ENCODE peak calls at places on chromosome 5, in nine cellular contexts. One of them, this sample, is unnamed.
A peak's percentile ranks its signal among the peaks of the same experiment; 100 is the strongest.

GRCh38 chr5:1009359-1010180 is 968 bp downstream of the NKD2 start:
- DNase-seq in NCI-H1417: no peak
- DNase-seq in dorsolateral prefrontal cortex: no peak
- DNase-seq in NCI-H1930: no peak
- DNase-seq in smooth muscle cell of the brain vasculature: no peak
- DNase-seq in naive thymus-derived CD4-positive, alpha-beta T cell: no peak
- DNase-seq in AG04450: no peak
- DNase-seq in CD4-positive, CD25-positive, alpha-beta regulatory T cell: no peak
- DNase-seq in SK-MEL-5: no peak
- DNase-seq in this sample: no peak

GRCh38 chr5:180161420-180162303 is 47.3 kb downstream of the RASGEF1C start:
- DNase-seq in NCI-H1417: no peak
- DNase-seq in CD4-positive, CD25-positive, alpha-beta regulatory T cell: no peak
- DNase-seq in smooth muscle cell of the brain vasculature: no peak
- DNase-seq in NCI-H1930: no peak
- DNase-seq in AG04450: no peak
- DNase-seq in dorsolateral prefrontal cortex: peak; percentile 80
- DNase-seq in naive thymus-derived CD4-positive, alpha-beta T cell: no peak
- DNase-seq in SK-MEL-5: no peak
- DNase-seq in this sample: no peak

GRCh38 chr5:176596069-176596656 is 13.8 kb downstream of the GPRIN1 start:
- DNase-seq in CD4-positive, CD25-positive, alpha-beta regulatory T cell: no peak
- DNase-seq in NCI-H1417: no peak
- DNase-seq in smooth muscle cell of the brain vasculature: no peak
- DNase-seq in AG04450: no peak
- DNase-seq in SK-MEL-5: no peak
- DNase-seq in NCI-H1930: no peak
- DNase-seq in naive thymus-derived CD4-positive, alpha-beta T cell: no peak
- DNase-seq in dorsolateral prefrontal cortex: no peak
- DNase-seq in this sample: no peak

GRCh38 chr5:174491761-174492350 is 232.5 kb upstream of the MSX2 start:
- DNase-seq in SK-MEL-5: no peak
- DNase-seq in NCI-H1417: no peak
- DNase-seq in CD4-positive, CD25-positive, alpha-beta regulatory T cell: no peak
- DNase-seq in naive thymus-derived CD4-positive, alpha-beta T cell: no peak
- DNase-seq in dorsolateral prefrontal cortex: no peak
- DNase-seq in smooth muscle cell of the brain vasculature: no peak
- DNase-seq in NCI-H1930: no peak
- DNase-seq in AG04450: no peak
- DNase-seq in this sample: no peak

GRCh38 chr5:107548477-107548876 is 122.3 kb downstream of the EFNA5 start:
- DNase-seq in AG04450: no peak
- DNase-seq in dorsolateral prefrontal cortex: no peak
- DNase-seq in smooth muscle cell of the brain vasculature: no peak
- DNase-seq in naive thymus-derived CD4-positive, alpha-beta T cell: no peak
- DNase-seq in CD4-positive, CD25-positive, alpha-beta regulatory T cell: no peak
- DNase-seq in NCI-H1930: no peak
- DNase-seq in NCI-H1417: no peak
- DNase-seq in SK-MEL-5: no peak
- DNase-seq in this sample: no peak

GRCh38 chr5:149917073-149917676 is 27.4 kb downstream of the PDE6A start:
- DNase-seq in CD4-positive, CD25-positive, alpha-beta regulatory T cell: no peak
- DNase-seq in NCI-H1930: no peak
- DNase-seq in AG04450: no peak
- DNase-seq in NCI-H1417: no peak
- DNase-seq in SK-MEL-5: no peak
- DNase-seq in smooth muscle cell of the brain vasculature: no peak
- DNase-seq in naive thymus-derived CD4-positive, alpha-beta T cell: no peak
- DNase-seq in dorsolateral prefrontal cortex: no peak
- DNase-seq in this sample: no peak

GRCh38 chr5:159749146-159749545 is 167.1 kb upstream of the ADRA1B start:
- DNase-seq in SK-MEL-5: no peak
- DNase-seq in dorsolateral prefrontal cortex: no peak
- DNase-seq in smooth muscle cell of the brain vasculature: no peak
- DNase-seq in NCI-H1417: no peak
- DNase-seq in AG04450: no peak
- DNase-seq in naive thymus-derived CD4-positive, alpha-beta T cell: no peak
- DNase-seq in NCI-H1930: no peak
- DNase-seq in CD4-positive, CD25-positive, alpha-beta regulatory T cell: no peak
- DNase-seq in this sample: no peak

GRCh38 chr5:75265731-75266130 is 29.1 kb upstream of the ANKRD31 start:
- DNase-seq in NCI-H1417: no peak
- DNase-seq in CD4-positive, CD25-positive, alpha-beta regulatory T cell: no peak
- DNase-seq in SK-MEL-5: peak; percentile 69
- DNase-seq in smooth muscle cell of the brain vasculature: peak; percentile 9
- DNase-seq in dorsolateral prefrontal cortex: no peak
- DNase-seq in NCI-H1930: no peak
- DNase-seq in AG04450: peak; percentile 0
- DNase-seq in naive thymus-derived CD4-positive, alpha-beta T cell: peak; percentile 65
- DNase-seq in this sample: no peak

GRCh38 chr5:66660401-66660800 is 64.2 kb downstream of the MAST4 start:
- DNase-seq in dorsolateral prefrontal cortex: no peak
- DNase-seq in smooth muscle cell of the brain vasculature: no peak
- DNase-seq in naive thymus-derived CD4-positive, alpha-beta T cell: no peak
- DNase-seq in AG04450: no peak
- DNase-seq in NCI-H1417: no peak
- DNase-seq in NCI-H1930: no peak
- DNase-seq in SK-MEL-5: no peak
- DNase-seq in CD4-positive, CD25-positive, alpha-beta regulatory T cell: no peak
- DNase-seq in this sample: no peak

GRCh38 chr5:105554613-105555169 is 1992.1 kb upstream of the NUDT12 start:
- DNase-seq in naive thymus-derived CD4-positive, alpha-beta T cell: no peak
- DNase-seq in smooth muscle cell of the brain vasculature: peak; percentile 7
- DNase-seq in CD4-positive, CD25-positive, alpha-beta regulatory T cell: no peak
- DNase-seq in AG04450: no peak
- DNase-seq in NCI-H1930: no peak
- DNase-seq in NCI-H1417: no peak
- DNase-seq in dorsolateral prefrontal cortex: no peak
- DNase-seq in SK-MEL-5: no peak
- DNase-seq in this sample: no peak

GRCh38 chr5:1464096-1464446 is 18.8 kb upstream of the SLC6A3 start:
- DNase-seq in naive thymus-derived CD4-positive, alpha-beta T cell: no peak
- DNase-seq in NCI-H1417: no peak
- DNase-seq in AG04450: no peak
- DNase-seq in NCI-H1930: no peak
- DNase-seq in CD4-positive, CD25-positive, alpha-beta regulatory T cell: no peak
- DNase-seq in dorsolateral prefrontal cortex: no peak
- DNase-seq in smooth muscle cell of the brain vasculature: no peak
- DNase-seq in SK-MEL-5: no peak
- DNase-seq in this sample: no peak

GRCh38 chr5:8807636-8808035 is 738.2 kb downstream of the SEMA5A start:
- DNase-seq in CD4-positive, CD25-positive, alpha-beta regulatory T cell: no peak
- DNase-seq in NCI-H1417: no peak
- DNase-seq in NCI-H1930: no peak
- DNase-seq in naive thymus-derived CD4-positive, alpha-beta T cell: no peak
- DNase-seq in smooth muscle cell of the brain vasculature: no peak
- DNase-seq in dorsolateral prefrontal cortex: no peak
- DNase-seq in AG04450: no peak
- DNase-seq in SK-MEL-5: no peak
- DNase-seq in this sample: no peak

GRCh38 chr5:132458651-132459030 is 31.9 kb downstream of the IRF1 start:
- DNase-seq in AG04450: no peak
- DNase-seq in naive thymus-derived CD4-positive, alpha-beta T cell: no peak
- DNase-seq in NCI-H1417: no peak
- DNase-seq in SK-MEL-5: no peak
- DNase-seq in NCI-H1930: no peak
- DNase-seq in smooth muscle cell of the brain vasculature: no peak
- DNase-seq in CD4-positive, CD25-positive, alpha-beta regulatory T cell: no peak
- DNase-seq in dorsolateral prefrontal cortex: no peak
- DNase-seq in this sample: no peak

GRCh38 chr5:143521891-143522290 is 118.4 kb upstream of the NR3C1 start:
- DNase-seq in smooth muscle cell of the brain vasculature: no peak
- DNase-seq in NCI-H1930: no peak
- DNase-seq in AG04450: no peak
- DNase-seq in NCI-H1417: no peak
- DNase-seq in CD4-positive, CD25-positive, alpha-beta regulatory T cell: no peak
- DNase-seq in dorsolateral prefrontal cortex: no peak
- DNase-seq in naive thymus-derived CD4-positive, alpha-beta T cell: no peak
- DNase-seq in SK-MEL-5: no peak
- DNase-seq in this sample: no peak

GRCh38 chr5:86175224-86175623 is 442.5 kb upstream of the COX7C start:
- DNase-seq in NCI-H1930: no peak
- DNase-seq in AG04450: no peak
- DNase-seq in NCI-H1417: no peak
- DNase-seq in smooth muscle cell of the brain vasculature: no peak
- DNase-seq in SK-MEL-5: no peak
- DNase-seq in CD4-positive, CD25-positive, alpha-beta regulatory T cell: no peak
- DNase-seq in naive thymus-derived CD4-positive, alpha-beta T cell: no peak
- DNase-seq in dorsolateral prefrontal cortex: no peak
- DNase-seq in this sample: no peak

GRCh38 chr5:44085083-44085482 is 304.1 kb downstream of the FGF10 start:
- DNase-seq in SK-MEL-5: no peak
- DNase-seq in smooth muscle cell of the brain vasculature: no peak
- DNase-seq in NCI-H1930: no peak
- DNase-seq in AG04450: no peak
- DNase-seq in naive thymus-derived CD4-positive, alpha-beta T cell: no peak
- DNase-seq in NCI-H1417: no peak
- DNase-seq in dorsolateral prefrontal cortex: no peak
- DNase-seq in CD4-positive, CD25-positive, alpha-beta regulatory T cell: no peak
- DNase-seq in this sample: no peak

GRCh38 chr5:38809388-38810359 is 36.1 kb upstream of the OSMR start:
- DNase-seq in SK-MEL-5: peak; percentile 89
- DNase-seq in NCI-H1930: peak; percentile 53
- DNase-seq in CD4-positive, CD25-positive, alpha-beta regulatory T cell: no peak
- DNase-seq in naive thymus-derived CD4-positive, alpha-beta T cell: peak; percentile 33
- DNase-seq in NCI-H1417: peak; percentile 92
- DNase-seq in AG04450: peak; percentile 92
- DNase-seq in dorsolateral prefrontal cortex: peak; percentile 80
- DNase-seq in smooth muscle cell of the brain vasculature: peak; percentile 88
- DNase-seq in this sample: no peak

GRCh38 chr5:88396126-88396525 is 127.5 kb upstream of the TMEM161B start:
- DNase-seq in NCI-H1930: no peak
- DNase-seq in NCI-H1417: no peak
- DNase-seq in SK-MEL-5: no peak
- DNase-seq in dorsolateral prefrontal cortex: no peak
- DNase-seq in AG04450: no peak
- DNase-seq in smooth muscle cell of the brain vasculature: no peak
- DNase-seq in CD4-positive, CD25-positive, alpha-beta regulatory T cell: no peak
- DNase-seq in naive thymus-derived CD4-positive, alpha-beta T cell: no peak
- DNase-seq in this sample: no peak

GRCh38 chr5:16617272-16617973 is 626 bp upstream of the RETREG1 start:
- DNase-seq in dorsolateral prefrontal cortex: no peak
- DNase-seq in smooth muscle cell of the brain vasculature: no peak
- DNase-seq in NCI-H1930: peak; percentile 46
- DNase-seq in NCI-H1417: no peak
- DNase-seq in naive thymus-derived CD4-positive, alpha-beta T cell: peak; percentile 75
- DNase-seq in CD4-positive, CD25-positive, alpha-beta regulatory T cell: peak; percentile 14
- DNase-seq in AG04450: no peak
- DNase-seq in SK-MEL-5: no peak
- DNase-seq in this sample: no peak

GRCh38 chr5:96584712-96585111 is 77.5 kb upstream of the CAST start:
- DNase-seq in naive thymus-derived CD4-positive, alpha-beta T cell: no peak
- DNase-seq in CD4-positive, CD25-positive, alpha-beta regulatory T cell: no peak
- DNase-seq in AG04450: no peak
- DNase-seq in dorsolateral prefrontal cortex: no peak
- DNase-seq in SK-MEL-5: no peak
- DNase-seq in NCI-H1930: no peak
- DNase-seq in smooth muscle cell of the brain vasculature: no peak
- DNase-seq in NCI-H1417: no peak
- DNase-seq in this sample: no peak

GRCh38 chr5:108079754-108080153 is 302.1 kb downstream of the FBXL17 start:
- DNase-seq in smooth muscle cell of the brain vasculature: no peak
- DNase-seq in SK-MEL-5: peak; percentile 26
- DNase-seq in dorsolateral prefrontal cortex: no peak
- DNase-seq in NCI-H1930: no peak
- DNase-seq in CD4-positive, CD25-positive, alpha-beta regulatory T cell: no peak
- DNase-seq in naive thymus-derived CD4-positive, alpha-beta T cell: no peak
- DNase-seq in NCI-H1417: no peak
- DNase-seq in AG04450: no peak
- DNase-seq in this sample: no peak

GRCh38 chr5:71586052-71586940 is 844 bp upstream of the MCCC2 start:
- DNase-seq in AG04450: no peak
- DNase-seq in SK-MEL-5: peak; percentile 86
- DNase-seq in NCI-H1417: peak; percentile 60
- DNase-seq in smooth muscle cell of the brain vasculature: no peak
- DNase-seq in dorsolateral prefrontal cortex: no peak
- DNase-seq in naive thymus-derived CD4-positive, alpha-beta T cell: no peak
- DNase-seq in CD4-positive, CD25-positive, alpha-beta regulatory T cell: no peak
- DNase-seq in NCI-H1930: no peak
- DNase-seq in this sample: no peak

GRCh38 chr5:159515197-159515596 is 184.9 kb upstream of the IL12B start:
- DNase-seq in naive thymus-derived CD4-positive, alpha-beta T cell: no peak
- DNase-seq in SK-MEL-5: no peak
- DNase-seq in smooth muscle cell of the brain vasculature: no peak
- DNase-seq in AG04450: no peak
- DNase-seq in CD4-positive, CD25-positive, alpha-beta regulatory T cell: no peak
- DNase-seq in dorsolateral prefrontal cortex: no peak
- DNase-seq in NCI-H1417: no peak
- DNase-seq in NCI-H1930: no peak
- DNase-seq in this sample: no peak

GRCh38 chr5:131265318-131265803 is 1.5 kb downstream of the CDC42SE2 start:
- DNase-seq in smooth muscle cell of the brain vasculature: no peak
- DNase-seq in naive thymus-derived CD4-positive, alpha-beta T cell: peak; percentile 57
- DNase-seq in SK-MEL-5: peak; percentile 29
- DNase-seq in AG04450: no peak
- DNase-seq in dorsolateral prefrontal cortex: no peak
- DNase-seq in NCI-H1417: peak; percentile 4
- DNase-seq in CD4-positive, CD25-positive, alpha-beta regulatory T cell: no peak
- DNase-seq in NCI-H1930: no peak
- DNase-seq in this sample: no peak

GRCh38 chr5:152177626-152178349 is 227.3 kb downstream of the NMUR2 start:
- DNase-seq in SK-MEL-5: no peak
- DNase-seq in NCI-H1417: no peak
- DNase-seq in AG04450: no peak
- DNase-seq in dorsolateral prefrontal cortex: no peak
- DNase-seq in naive thymus-derived CD4-positive, alpha-beta T cell: no peak
- DNase-seq in NCI-H1930: no peak
- DNase-seq in smooth muscle cell of the brain vasculature: no peak
- DNase-seq in CD4-positive, CD25-positive, alpha-beta regulatory T cell: no peak
- DNase-seq in this sample: no peak

GRCh38 chr5:102720954-102721353 is 34.2 kb upstream of the PAM start:
- DNase-seq in smooth muscle cell of the brain vasculature: no peak
- DNase-seq in NCI-H1930: no peak
- DNase-seq in AG04450: peak; percentile 7
- DNase-seq in dorsolateral prefrontal cortex: no peak
- DNase-seq in NCI-H1417: no peak
- DNase-seq in CD4-positive, CD25-positive, alpha-beta regulatory T cell: no peak
- DNase-seq in naive thymus-derived CD4-positive, alpha-beta T cell: no peak
- DNase-seq in SK-MEL-5: no peak
- DNase-seq in this sample: no peak

GRCh38 chr5:179738725-179739124 is 6.1 kb downstream of the MAML1 start:
- DNase-seq in NCI-H1930: no peak
- DNase-seq in CD4-positive, CD25-positive, alpha-beta regulatory T cell: no peak
- DNase-seq in naive thymus-derived CD4-positive, alpha-beta T cell: no peak
- DNase-seq in SK-MEL-5: no peak
- DNase-seq in smooth muscle cell of the brain vasculature: no peak
- DNase-seq in AG04450: no peak
- DNase-seq in dorsolateral prefrontal cortex: no peak
- DNase-seq in NCI-H1417: no peak
- DNase-seq in this sample: no peak

GRCh38 chr5:87899109-87900100 is 369.2 kb downstream of the TMEM161B start:
- DNase-seq in NCI-H1930: no peak
- DNase-seq in SK-MEL-5: peak; percentile 99
- DNase-seq in CD4-positive, CD25-positive, alpha-beta regulatory T cell: no peak
- DNase-seq in smooth muscle cell of the brain vasculature: no peak
- DNase-seq in AG04450: no peak
- DNase-seq in NCI-H1417: no peak
- DNase-seq in dorsolateral prefrontal cortex: peak; percentile 80
- DNase-seq in naive thymus-derived CD4-positive, alpha-beta T cell: no peak
- DNase-seq in this sample: no peak

GRCh38 chr5:42791151-42791550 is 20.5 kb downstream of the SELENOP start:
- DNase-seq in smooth muscle cell of the brain vasculature: no peak
- DNase-seq in AG04450: no peak
- DNase-seq in CD4-positive, CD25-positive, alpha-beta regulatory T cell: no peak
- DNase-seq in SK-MEL-5: no peak
- DNase-seq in NCI-H1930: no peak
- DNase-seq in naive thymus-derived CD4-positive, alpha-beta T cell: no peak
- DNase-seq in NCI-H1417: no peak
- DNase-seq in dorsolateral prefrontal cortex: no peak
- DNase-seq in this sample: no peak

GRCh38 chr5:180202939-180203573 is 6.0 kb downstream of the RASGEF1C start:
- DNase-seq in smooth muscle cell of the brain vasculature: no peak
- DNase-seq in naive thymus-derived CD4-positive, alpha-beta T cell: no peak
- DNase-seq in CD4-positive, CD25-positive, alpha-beta regulatory T cell: no peak
- DNase-seq in dorsolateral prefrontal cortex: no peak
- DNase-seq in SK-MEL-5: no peak
- DNase-seq in NCI-H1417: no peak
- DNase-seq in NCI-H1930: no peak
- DNase-seq in AG04450: no peak
- DNase-seq in this sample: no peak

GRCh38 chr5:96067251-96067650 is 105.6 kb upstream of the ELL2 start:
- DNase-seq in NCI-H1930: no peak
- DNase-seq in dorsolateral prefrontal cortex: no peak
- DNase-seq in SK-MEL-5: no peak
- DNase-seq in CD4-positive, CD25-positive, alpha-beta regulatory T cell: no peak
- DNase-seq in NCI-H1417: no peak
- DNase-seq in AG04450: no peak
- DNase-seq in naive thymus-derived CD4-positive, alpha-beta T cell: no peak
- DNase-seq in smooth muscle cell of the brain vasculature: no peak
- DNase-seq in this sample: no peak